ENCODE peak calls at places on chromosome 16, in six cellular contexts. One of them, this sample, is unnamed.

GRCh38 chr16:9526791-9527190 is 435.3 kb downstream of the HAPSTR1 start:
- DNase-seq in OCI-LY7: no peak
- DNase-seq in lung: no peak
- DNase-seq in heart right ventricle: no peak
- DNase-seq in suprapubic skin: no peak
- DNase-seq in colonic mucosa: no peak
- DNase-seq in this sample: no peak

GRCh38 chr16:75714661-75715060 is 11.6 kb downstream of the CPHXL start:
- DNase-seq in suprapubic skin: no peak
- DNase-seq in colonic mucosa: no peak
- DNase-seq in OCI-LY7: no peak
- DNase-seq in heart right ventricle: no peak
- DNase-seq in lung: no peak
- DNase-seq in this sample: no peak

GRCh38 chr16:1991588-1992474 is 2.1 kb downstream of the SYNGR3 start:
- DNase-seq in lung: peak; percentile 95
- DNase-seq in heart right ventricle: peak; percentile 98
- DNase-seq in colonic mucosa: peak; percentile 99
- DNase-seq in suprapubic skin: peak; percentile 97
- DNase-seq in OCI-LY7: peak; percentile 95
- DNase-seq in this sample: peak; percentile 98

GRCh38 chr16:1960665-1961630 is 1.6 kb downstream of the NDUFB10 start:
- DNase-seq in colonic mucosa: no peak
- DNase-seq in OCI-LY7: peak; percentile 69
- DNase-seq in suprapubic skin: no peak
- DNase-seq in lung: no peak
- DNase-seq in heart right ventricle: no peak
- DNase-seq in this sample: peak; percentile 69

GRCh38 chr16:1061769-1062505 is 10.6 kb upstream of the SSTR5 start:
- DNase-seq in heart right ventricle: no peak
- DNase-seq in lung: no peak
- DNase-seq in colonic mucosa: no peak
- DNase-seq in OCI-LY7: no peak
- DNase-seq in suprapubic skin: no peak
- DNase-seq in this sample: no peak

GRCh38 chr16:1159973-1160772 is 7.3 kb downstream of the CACNA1H start:
- DNase-seq in OCI-LY7: no peak
- DNase-seq in lung: no peak
- DNase-seq in heart right ventricle: peak; percentile 77
- DNase-seq in suprapubic skin: no peak
- DNase-seq in colonic mucosa: no peak
- DNase-seq in this sample: no peak

GRCh38 chr16:28950648-28951409 is at the start of gene NFATC2IP:
- DNase-seq in heart right ventricle: peak; percentile 99
- DNase-seq in OCI-LY7: peak; percentile 100
- DNase-seq in suprapubic skin: peak; percentile 100
- DNase-seq in lung: peak; percentile 100
- DNase-seq in colonic mucosa: peak; percentile 100
- DNase-seq in this sample: peak; percentile 99

GRCh38 chr16:30927789-30928378 is 4.5 kb downstream of the FBXL19 start:
- DNase-seq in suprapubic skin: peak; percentile 73
- DNase-seq in OCI-LY7: peak; percentile 66
- DNase-seq in heart right ventricle: peak; percentile 32
- DNase-seq in lung: peak; percentile 56
- DNase-seq in colonic mucosa: peak; percentile 46
- DNase-seq in this sample: peak; percentile 83

GRCh38 chr16:23466162-23466885 is 13.3 kb upstream of the COG7 start:
- DNase-seq in heart right ventricle: no peak
- DNase-seq in lung: no peak
- DNase-seq in OCI-LY7: no peak
- DNase-seq in suprapubic skin: no peak
- DNase-seq in colonic mucosa: no peak
- DNase-seq in this sample: no peak

GRCh38 chr16:84013787-84014569 is 28.6 kb downstream of the SLC38A8 start:
- DNase-seq in heart right ventricle: no peak
- DNase-seq in suprapubic skin: no peak
- DNase-seq in lung: peak; percentile 87
- DNase-seq in colonic mucosa: peak; percentile 96
- DNase-seq in OCI-LY7: peak; percentile 98
- DNase-seq in this sample: peak; percentile 95

GRCh38 chr16:28843766-28844165 is 2.4 kb downstream of the TUFM start:
- DNase-seq in lung: no peak
- DNase-seq in suprapubic skin: no peak
- DNase-seq in colonic mucosa: no peak
- DNase-seq in OCI-LY7: no peak
- DNase-seq in heart right ventricle: no peak
- DNase-seq in this sample: no peak

GRCh38 chr16:56331399-56331798 is 93.9 kb downstream of the AMFR start:
- DNase-seq in colonic mucosa: no peak
- DNase-seq in OCI-LY7: no peak
- DNase-seq in lung: no peak
- DNase-seq in suprapubic skin: no peak
- DNase-seq in heart right ventricle: no peak
- DNase-seq in this sample: no peak

GRCh38 chr16:56330476-56330875 is 94.9 kb downstream of the AMFR start:
- DNase-seq in suprapubic skin: no peak
- DNase-seq in heart right ventricle: no peak
- DNase-seq in OCI-LY7: no peak
- DNase-seq in lung: no peak
- DNase-seq in colonic mucosa: no peak
- DNase-seq in this sample: no peak

GRCh38 chr16:56328276-56329022 is 96.9 kb downstream of the AMFR start:
- DNase-seq in heart right ventricle: no peak
- DNase-seq in lung: no peak
- DNase-seq in suprapubic skin: no peak
- DNase-seq in colonic mucosa: no peak
- DNase-seq in OCI-LY7: no peak
- DNase-seq in this sample: no peak

GRCh38 chr16:56327929-56328258 is 97.5 kb downstream of the AMFR start:
- DNase-seq in heart right ventricle: no peak
- DNase-seq in lung: no peak
- DNase-seq in colonic mucosa: no peak
- DNase-seq in suprapubic skin: no peak
- DNase-seq in OCI-LY7: no peak
- DNase-seq in this sample: no peak

GRCh38 chr16:56329887-56330286 is 95.5 kb downstream of the AMFR start:
- DNase-seq in OCI-LY7: no peak
- DNase-seq in colonic mucosa: no peak
- DNase-seq in suprapubic skin: no peak
- DNase-seq in lung: no peak
- DNase-seq in heart right ventricle: no peak
- DNase-seq in this sample: no peak
- H3K4me1 ChIP-seq in OCI-LY7: peaks cover 8% of the 10 kb centered on the region
- H3K4me1 ChIP-seq in colonic mucosa: no peaks in the 10 kb centered on the region
- H3K4me1 ChIP-seq in suprapubic skin: peaks cover 26% of the 10 kb centered on the region
- H3K4me1 ChIP-seq in lung: no peaks in the 10 kb centered on the region
- H3K4me1 ChIP-seq in heart right ventricle: no peaks in the 10 kb centered on the region
- H3K4me1 ChIP-seq in this sample: no peaks in the 10 kb centered on the region

DNA sequence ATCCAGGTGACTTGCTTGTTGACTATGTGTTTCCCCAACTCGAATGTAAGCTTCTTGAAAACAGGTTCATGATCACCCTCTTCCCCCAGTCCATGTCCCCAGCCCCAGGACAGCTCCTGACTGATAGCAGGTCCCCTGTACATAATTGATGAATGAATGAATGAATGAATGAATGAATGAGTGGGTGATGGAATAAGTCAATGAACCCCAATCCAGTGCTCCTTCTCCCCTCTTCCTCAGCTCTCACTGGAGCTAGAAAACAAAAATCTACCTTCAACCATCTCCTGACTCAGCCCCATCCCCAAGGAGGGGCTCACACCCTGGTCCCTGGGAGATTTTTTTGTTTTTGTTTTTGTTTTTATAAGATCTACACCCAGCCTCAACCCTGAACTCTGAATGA is 16.2 kb upstream of the TVP23A start:
- DNase-seq in colonic mucosa: no peak
- DNase-seq in heart right ventricle: no peak
- DNase-seq in lung: no peak
- DNase-seq in OCI-LY7: no peak
- DNase-seq in suprapubic skin: no peak
- DNase-seq in this sample: no peak
- TF ChIP-seq CTCF in colonic mucosa: no peak
- TF ChIP-seq CTCF in heart right ventricle: no peak
- TF ChIP-seq CTCF in lung: no peak
- TF ChIP-seq CTCF in OCI-LY7: no peak
- TF ChIP-seq CTCF in suprapubic skin: no peak
- TF ChIP-seq CTCF in this sample: no peak

GRCh38 chr16:88785106-88785924 is at the start of gene PIEZO1:
- DNase-seq in lung: peak; percentile 79
- DNase-seq in suprapubic skin: no peak
- DNase-seq in heart right ventricle: peak; percentile 81
- DNase-seq in OCI-LY7: peak; percentile 82
- DNase-seq in colonic mucosa: peak; percentile 82
- DNase-seq in this sample: peak; percentile 75

GRCh38 chr16:88782454-88783390 is 2.3 kb downstream of the PIEZO1 start:
- DNase-seq in lung: no peak
- DNase-seq in OCI-LY7: peak; percentile 44
- DNase-seq in colonic mucosa: no peak
- DNase-seq in heart right ventricle: peak; percentile 15
- DNase-seq in suprapubic skin: no peak
- DNase-seq in this sample: no peak

GRCh38 chr16:88783391-88784073 is 1.5 kb downstream of the PIEZO1 start:
- DNase-seq in lung: no peak
- DNase-seq in suprapubic skin: no peak
- DNase-seq in heart right ventricle: peak; percentile 18
- DNase-seq in OCI-LY7: peak; percentile 51
- DNase-seq in colonic mucosa: peak; percentile 34
- DNase-seq in this sample: no peak

GRCh38 chr16:88784856-88785105 is 239 bp downstream of the PIEZO1 start:
- DNase-seq in heart right ventricle: no peak
- DNase-seq in colonic mucosa: no peak
- DNase-seq in suprapubic skin: no peak
- DNase-seq in lung: no peak
- DNase-seq in OCI-LY7: no peak
- DNase-seq in this sample: no peak

GRCh38 chr16:88784074-88784855 is 755 bp downstream of the PIEZO1 start:
- DNase-seq in heart right ventricle: peak; percentile 72
- DNase-seq in suprapubic skin: peak; percentile 85
- DNase-seq in lung: peak; percentile 65
- DNase-seq in OCI-LY7: peak; percentile 62
- DNase-seq in colonic mucosa: peak; percentile 76
- DNase-seq in this sample: peak; percentile 33
- H3K4me1 ChIP-seq in heart right ventricle: peaks cover 36% of the 10 kb centered on the region
- H3K4me1 ChIP-seq in suprapubic skin: peaks cover 61% of the 10 kb centered on the region
- H3K4me1 ChIP-seq in lung: no peaks in the 10 kb centered on the region
- H3K4me1 ChIP-seq in OCI-LY7: peaks cover 45% of the 10 kb centered on the region
- H3K4me1 ChIP-seq in colonic mucosa: peaks cover 7% of the 10 kb centered on the region
- H3K4me1 ChIP-seq in this sample: peaks cover 2% of the 10 kb centered on the region

GRCh38 chr16:86403056-86403455 is 107.3 kb upstream of the FOXF1 start:
- DNase-seq in OCI-LY7: no peak
- DNase-seq in heart right ventricle: no peak
- DNase-seq in suprapubic skin: no peak
- DNase-seq in lung: no peak
- DNase-seq in colonic mucosa: no peak
- DNase-seq in this sample: no peak

GRCh38 chr16:86404678-86405077 is 105.6 kb upstream of the FOXF1 start:
- DNase-seq in colonic mucosa: no peak
- DNase-seq in suprapubic skin: no peak
- DNase-seq in OCI-LY7: no peak
- DNase-seq in heart right ventricle: no peak
- DNase-seq in lung: no peak
- DNase-seq in this sample: no peak

GRCh38 chr16:86406056-86406455 is 104.3 kb upstream of the FOXF1 start:
- DNase-seq in heart right ventricle: no peak
- DNase-seq in lung: no peak
- DNase-seq in OCI-LY7: no peak
- DNase-seq in suprapubic skin: no peak
- DNase-seq in colonic mucosa: no peak
- DNase-seq in this sample: no peak

GRCh38 chr16:86405319-86405718 is 105.0 kb upstream of the FOXF1 start:
- DNase-seq in colonic mucosa: no peak
- DNase-seq in heart right ventricle: no peak
- DNase-seq in lung: no peak
- DNase-seq in suprapubic skin: no peak
- DNase-seq in OCI-LY7: no peak
- DNase-seq in this sample: no peak

DNA sequence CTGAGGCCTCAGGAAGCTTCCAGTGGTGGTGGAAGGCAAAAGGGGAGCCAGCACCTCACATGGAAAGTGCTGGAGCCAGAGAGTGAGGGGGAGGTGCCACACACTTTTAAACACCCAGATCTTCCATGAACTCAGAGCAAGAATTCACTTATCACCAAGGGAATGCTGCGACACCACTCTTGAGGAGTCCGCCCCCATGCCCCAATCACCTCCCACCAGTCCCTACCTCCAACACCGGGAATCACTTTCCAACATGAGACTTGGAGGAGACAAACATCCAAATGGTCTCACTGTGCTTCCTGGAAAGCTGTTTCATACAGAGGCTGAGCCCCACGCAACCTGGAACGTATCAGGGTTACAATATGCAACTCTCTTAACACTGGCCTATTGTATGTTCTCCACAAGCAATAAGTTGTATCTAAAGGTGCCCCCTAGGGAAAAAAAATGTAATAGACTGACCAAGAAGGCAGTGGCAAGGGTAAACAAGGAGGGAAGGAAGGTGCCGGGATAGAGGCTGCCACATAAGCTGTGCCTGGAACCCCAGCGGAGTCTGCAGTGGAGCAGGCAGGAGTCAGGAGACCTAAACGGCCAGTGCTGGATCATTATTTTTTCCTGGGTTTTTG is 106.7 kb upstream of the FOXF1 start:
- DNase-seq in suprapubic skin: no peak
- DNase-seq in heart right ventricle: no peak
- DNase-seq in lung: no peak
- DNase-seq in OCI-LY7: no peak
- DNase-seq in colonic mucosa: no peak
- DNase-seq in this sample: no peak
- TF ChIP-seq CTCF in suprapubic skin: no peak
- TF ChIP-seq CTCF in heart right ventricle: no peak
- TF ChIP-seq CTCF in lung: no peak
- TF ChIP-seq CTCF in OCI-LY7: peak; percentile 17
- TF ChIP-seq CTCF in colonic mucosa: no peak
- TF ChIP-seq CTCF in this sample: no peak

DNA sequence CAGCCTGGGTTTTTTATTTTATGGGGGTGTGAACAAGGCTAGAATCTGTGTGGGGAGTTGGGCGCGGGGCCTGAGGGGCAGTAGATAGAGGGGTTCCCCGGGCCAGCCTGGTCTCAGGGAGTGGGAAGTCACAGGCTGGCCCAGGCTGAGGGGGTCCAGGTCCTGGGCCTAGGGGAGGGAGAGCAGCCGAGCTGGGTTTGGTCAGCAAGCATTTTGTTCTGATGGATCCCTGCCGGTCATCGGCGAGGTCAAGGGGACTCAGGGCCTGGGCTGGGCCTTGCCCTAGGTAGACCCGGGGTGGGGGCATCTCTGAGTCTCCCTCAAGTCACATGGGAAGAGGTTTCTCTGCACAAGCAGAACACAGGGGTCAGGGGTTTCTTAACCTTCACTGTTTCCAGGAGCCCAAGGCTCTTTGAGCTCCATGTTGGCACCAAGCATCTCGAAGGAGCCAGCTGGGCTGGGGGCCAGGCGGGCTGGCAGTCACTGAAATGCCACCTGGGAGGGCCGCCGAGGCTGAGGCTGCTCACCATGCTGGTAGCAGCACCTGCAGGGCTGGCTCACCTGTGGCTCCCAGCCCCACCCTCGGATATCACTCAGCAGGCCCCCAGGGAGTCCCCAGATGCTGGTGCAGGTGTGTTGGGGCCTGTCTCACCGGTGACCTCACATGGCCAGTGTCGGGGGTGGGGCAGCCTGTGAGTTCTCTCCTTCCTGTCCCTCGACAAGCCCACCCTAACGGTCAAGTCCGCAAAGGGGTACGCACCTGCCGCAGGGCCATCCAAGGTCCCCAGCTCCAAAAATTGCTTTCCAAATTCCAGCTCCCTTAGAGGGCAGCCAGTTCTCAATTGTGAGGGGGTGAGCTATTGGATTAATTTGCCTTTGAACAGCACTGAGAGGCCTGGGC is 41.0 kb downstream of the SLC7A5 start:
- DNase-seq in lung: no peak
- DNase-seq in heart right ventricle: no peak
- DNase-seq in colonic mucosa: no peak
- DNase-seq in OCI-LY7: peak; percentile 80
- DNase-seq in suprapubic skin: no peak
- DNase-seq in this sample: no peak
- H3K4me1 ChIP-seq in lung: no peaks in the 10 kb centered on the region
- H3K4me1 ChIP-seq in heart right ventricle: no peaks in the 10 kb centered on the region
- H3K4me1 ChIP-seq in colonic mucosa: no peaks in the 10 kb centered on the region
- H3K4me1 ChIP-seq in OCI-LY7: peaks cover 52% of the 10 kb centered on the region
- H3K4me1 ChIP-seq in suprapubic skin: peaks cover 8% of the 10 kb centered on the region
- H3K4me1 ChIP-seq in this sample: peaks cover 15% of the 10 kb centered on the region

This sample was measured in BE2C.